ENCODE peak calls at places on chromosome 10, in nine cellular contexts. D is GM12865; P is hepatocyte; J is AG04450; O is AG04449; B is heart left ventricle; N is Caco-2; T is CD4-positive, CD25-positive, alpha-beta regulatory T cell; S is retinal pigment epithelial cell. E is an unnamed sample.

GRCh38 chr10:78972160-78972946 is 96.4 kb upstream of the ZMIZ1 start:
- DNase-seq in D (no peak), P (peak; percentile 74), J (no peak), O (no peak), B (peak; percentile 77), N (peak; percentile 50), T (no peak), S (peak; percentile 52), E (no peak)

GRCh38 chr10:131158695-131159094 is 152.8 kb downstream of the TCERG1L start:
- DNase-seq in D (no peak), P (no peak), J (no peak), O (no peak), B (no peak), N (no peak), T (no peak), S (no peak), E (no peak)

GRCh38 chr10:15601819-15602218 is 117.9 kb downstream of the ITGA8 start:
- DNase-seq in D (no peak), P (no peak), J (no peak), O (no peak), B (no peak), N (no peak), T (no peak), S (no peak), E (no peak)

GRCh38 chr10:82628373-82628772 is 753.4 kb downstream of the NRG3 start:
- DNase-seq in D (no peak), P (peak; percentile 71), J (no peak), O (no peak), B (peak; percentile 8), N (peak; percentile 42), T (no peak), S (no peak), E (no peak)

GRCh38 chr10:10792681-10793080 is 225.0 kb upstream of the CELF2 start:
- DNase-seq in D (no peak), P (peak; percentile 27), J (peak; percentile 69), O (peak; percentile 74), B (no peak), N (no peak), T (no peak), S (peak; percentile 95), E (no peak)

GRCh38 chr10:25828475-25828874 is 105.6 kb upstream of the MYO3A start:
- DNase-seq in D (no peak), P (no peak), J (no peak), O (no peak), B (no peak), N (no peak), T (no peak), S (no peak), E (no peak)

GRCh38 chr10:66637273-66638036 is 288.4 kb upstream of the LRRTM3 start:
- DNase-seq in D (no peak), P (peak; percentile 5), J (no peak), O (no peak), B (no peak), N (no peak), T (no peak), S (no peak), E (no peak)

GRCh38 chr10:28661035-28661434 is 16.3 kb upstream of the BAMBI start:
- DNase-seq in D (no peak), P (no peak), J (peak; percentile 56), O (peak; percentile 71), B (no peak), N (no peak), T (no peak), S (no peak), E (no peak)

GRCh38 chr10:11339660-11340059 is 271.8 kb downstream of the USP6NL start:
- DNase-seq in D (no peak), P (no peak), J (no peak), O (no peak), B (no peak), N (no peak), T (no peak), S (no peak), E (no peak)

GRCh38 chr10:25965584-25965983 is 31.6 kb downstream of the MYO3A start:
- DNase-seq in D (no peak), P (no peak), J (no peak), O (no peak), B (no peak), N (no peak), T (no peak), S (no peak), E (no peak)

GRCh38 chr10:119006451-119007210 is 22.9 kb upstream of the NANOS1 start:
- DNase-seq in D (no peak), P (peak; percentile 84), J (peak; percentile 97), O (peak; percentile 97), B (no peak), N (peak; percentile 51), T (no peak), S (no peak), E (no peak)

DNA sequence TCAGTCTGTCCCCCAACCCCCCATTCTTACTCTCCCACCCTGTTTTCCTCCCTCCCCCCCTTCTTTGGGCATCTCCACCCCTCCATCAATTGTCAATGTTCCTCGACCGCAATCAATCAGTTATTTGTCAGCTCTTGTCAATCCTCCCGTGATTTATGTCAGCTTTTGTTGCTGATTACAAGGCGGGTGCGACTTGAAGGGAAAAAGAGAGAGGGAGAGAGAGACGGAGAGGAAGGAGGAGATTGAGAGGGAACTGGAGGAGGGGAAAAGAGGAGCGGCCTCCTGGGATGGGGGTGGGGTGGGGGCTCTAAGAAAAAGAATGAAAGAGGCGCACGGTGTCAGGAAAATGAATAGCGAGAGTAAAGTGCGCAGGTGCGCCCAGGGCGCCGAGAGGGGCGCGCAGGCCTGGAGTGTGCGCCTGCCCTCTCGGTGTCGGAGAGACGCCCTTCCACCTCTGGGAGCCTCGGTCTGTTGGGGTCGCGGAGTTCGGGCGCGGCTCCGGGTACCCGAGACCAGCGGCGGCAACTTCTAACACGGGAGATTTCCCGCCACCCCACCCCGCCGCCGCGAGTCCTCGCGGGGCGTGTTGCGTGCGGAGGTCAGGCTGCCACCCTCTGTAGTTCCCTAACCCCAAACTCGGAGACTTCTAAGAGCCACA is 1.1 kb upstream of the ZNF503 start:
- DNase-seq in D (no peak), P (peak; percentile 87), J (no peak), O (no peak), B (peak; percentile 40), N (no peak), T (no peak), S (no peak), E (no peak)
- H3K4me3 ChIP-seq in D (peak overlapping the region; percentile 66), P (peak overlapping the region; percentile 68), J (peak overlapping the region; percentile 100), O (peak overlapping the region; percentile 96), B (peak overlapping the region; percentile 87), N (peak overlapping the region; percentile 99), T (peak overlapping the region; percentile 26), S (peak overlapping the region; percentile 98), E (peak overlapping the region; percentile 66)

DNA sequence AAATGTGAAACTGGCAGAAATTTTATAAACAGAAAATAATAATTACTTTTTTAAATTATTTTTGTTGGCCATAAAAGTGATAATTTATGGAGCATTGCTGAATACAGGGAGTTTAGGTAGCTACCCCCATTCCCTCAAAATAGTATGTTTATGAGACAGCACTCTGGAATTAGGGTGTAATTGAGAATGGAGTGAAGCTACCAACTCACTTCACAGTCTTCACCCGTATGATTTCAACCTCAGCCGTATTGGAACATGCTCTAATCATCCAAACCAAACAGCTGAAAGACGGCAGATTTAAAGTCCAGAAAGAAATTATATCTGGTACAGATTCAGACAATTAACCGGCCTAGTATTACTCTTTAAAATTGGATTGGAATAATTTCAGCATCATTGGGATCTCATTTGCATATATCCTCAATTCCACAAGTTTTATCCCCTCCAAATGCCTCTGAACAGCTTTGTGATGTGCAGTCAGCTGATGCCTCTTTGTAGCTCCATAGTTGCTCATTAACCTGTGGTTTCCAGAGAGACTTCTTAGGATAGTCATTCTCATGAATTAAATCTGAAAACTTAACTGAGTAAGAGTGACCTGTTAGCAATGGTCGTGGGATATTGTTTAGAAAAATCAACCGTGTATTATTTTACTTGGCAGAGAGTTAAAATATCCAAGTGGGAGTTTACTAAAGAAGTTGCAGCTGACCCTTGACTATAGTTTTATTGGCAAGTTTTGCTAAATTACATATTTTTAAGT is 59.1 kb upstream of the GJD4 start:
- DNase-seq in D (no peak), P (no peak), J (no peak), O (no peak), B (no peak), N (no peak), T (no peak), S (peak; percentile 18), E (no peak)
- H3K4me3 ChIP-seq in D (no peak overlapping the region), P (no peak overlapping the region), J (no peak overlapping the region), O (no peak overlapping the region), B (no peak overlapping the region), N (no peak overlapping the region), T (no peak overlapping the region), S (no peak overlapping the region), E (no peak overlapping the region)

GRCh38 chr10:13439771-13440708 is 88.8 kb downstream of the BEND7 start:
- DNase-seq in D (peak; percentile 42), P (peak; percentile 79), J (no peak), O (no peak), B (peak; percentile 21), N (peak; percentile 63), T (peak; percentile 37), S (no peak), E (peak; percentile 59)
- H3K4me3 ChIP-seq in D (no peak overlapping the region), P (peak overlapping the region; percentile 17), J (peak overlapping the region; percentile 38), O (peak overlapping the region; percentile 41), B (peak overlapping the region; percentile 42), N (peak overlapping the region; percentile 36), T (peak overlapping the region; percentile 13), S (peak overlapping the region; percentile 48), E (no peak overlapping the region)

GRCh38 chr10:71770789-71771188 is 2.5 kb downstream of the VSIR start:
- DNase-seq in D (no peak), P (no peak), J (no peak), O (no peak), B (peak; percentile 11), N (no peak), T (no peak), S (no peak), E (no peak)
- H3K4me3 ChIP-seq in D (no peak overlapping the region), P (no peak overlapping the region), J (no peak overlapping the region), O (no peak overlapping the region), B (peak overlapping the region; percentile 90), N (no peak overlapping the region), T (peak overlapping the region; percentile 98), S (no peak overlapping the region), E (peak overlapping the region; percentile 84)

GRCh38 chr10:5537684-5538083 is 12.9 kb downstream of the CALML3 start:
- DNase-seq in D (no peak), P (no peak), J (no peak), O (no peak), B (no peak), N (no peak), T (no peak), S (no peak), E (no peak)
- H3K4me3 ChIP-seq in D (no peak overlapping the region), P (no peak overlapping the region), J (no peak overlapping the region), O (no peak overlapping the region), B (no peak overlapping the region), N (no peak overlapping the region), T (no peak overlapping the region), S (no peak overlapping the region), E (no peak overlapping the region)

GRCh38 chr10:132574783-132575319 is 37.3 kb downstream of the INPP5A start:
- DNase-seq in D (no peak), P (no peak), J (no peak), O (no peak), B (no peak), N (peak; percentile 40), T (no peak), S (no peak), E (no peak)
- H3K4me3 ChIP-seq in D (peak overlapping the region; percentile 1), P (no peak overlapping the region), J (no peak overlapping the region), O (no peak overlapping the region), B (no peak overlapping the region), N (no peak overlapping the region), T (no peak overlapping the region), S (no peak overlapping the region), E (no peak overlapping the region)

GRCh38 chr10:69629519-69629896 is 539 bp upstream of the FAM241B start:
- DNase-seq in D (no peak), P (no peak), J (no peak), O (no peak), B (no peak), N (peak; percentile 39), T (no peak), S (no peak), E (no peak)
- H3K4me3 ChIP-seq in D (no peak overlapping the region), P (no peak overlapping the region), J (no peak overlapping the region), O (no peak overlapping the region), B (peak overlapping the region; percentile 66), N (peak overlapping the region; percentile 57), T (peak overlapping the region; percentile 43), S (peak overlapping the region; percentile 52), E (peak overlapping the region; percentile 69)

E was measured in CD4-positive, alpha-beta memory T cell.